ENCODE peak calls at places on chromosome 2, in ten cellular contexts. One of them, this sample, is unnamed.

GRCh38 chr2:235727186-235727585 is 233.3 kb downstream of the AGAP1 start:
- DNase-seq in prostate gland: no peak
- DNase-seq in GM12865: no peak
- DNase-seq in right lobe of liver: no peak
- DNase-seq in brain microvascular endothelial cell: no peak
- DNase-seq in epithelial cell of esophagus: peak; percentile 27
- DNase-seq in left ventricle myocardium inferior: no peak
- DNase-seq in cardiac fibroblast: no peak
- DNase-seq in astrocyte: no peak
- DNase-seq in left lung: no peak
- DNase-seq in this sample: no peak

GRCh38 chr2:134934641-134935040 is 16.0 kb downstream of the CCNT2 start:
- DNase-seq in GM12865: no peak
- DNase-seq in cardiac fibroblast: peak; percentile 51
- DNase-seq in epithelial cell of esophagus: peak; percentile 14
- DNase-seq in right lobe of liver: no peak
- DNase-seq in prostate gland: no peak
- DNase-seq in left ventricle myocardium inferior: no peak
- DNase-seq in left lung: no peak
- DNase-seq in astrocyte: no peak
- DNase-seq in brain microvascular endothelial cell: no peak
- DNase-seq in this sample: no peak

GRCh38 chr2:27442282-27442980 is at the start of gene KRTCAP3:
- DNase-seq in epithelial cell of esophagus: peak; percentile 83
- DNase-seq in left lung: peak; percentile 89
- DNase-seq in prostate gland: peak; percentile 81
- DNase-seq in GM12865: peak; percentile 28
- DNase-seq in brain microvascular endothelial cell: no peak
- DNase-seq in left ventricle myocardium inferior: no peak
- DNase-seq in cardiac fibroblast: no peak
- DNase-seq in astrocyte: no peak
- DNase-seq in right lobe of liver: peak; percentile 66
- DNase-seq in this sample: no peak

GRCh38 chr2:173210270-173211196 is 134.9 kb downstream of the MAP3K20 start:
- DNase-seq in left lung: no peak
- DNase-seq in cardiac fibroblast: peak; percentile 98
- DNase-seq in GM12865: peak; percentile 78
- DNase-seq in brain microvascular endothelial cell: peak; percentile 91
- DNase-seq in right lobe of liver: peak; percentile 72
- DNase-seq in left ventricle myocardium inferior: peak; percentile 30
- DNase-seq in epithelial cell of esophagus: peak; percentile 95
- DNase-seq in prostate gland: peak; percentile 83
- DNase-seq in astrocyte: peak; percentile 90
- DNase-seq in this sample: peak; percentile 69

GRCh38 chr2:171272039-171272438 is 111.3 kb upstream of the TLK1 start:
- DNase-seq in astrocyte: peak; percentile 95
- DNase-seq in right lobe of liver: no peak
- DNase-seq in brain microvascular endothelial cell: peak; percentile 84
- DNase-seq in prostate gland: peak; percentile 77
- DNase-seq in GM12865: no peak
- DNase-seq in epithelial cell of esophagus: peak; percentile 98
- DNase-seq in left ventricle myocardium inferior: no peak
- DNase-seq in cardiac fibroblast: peak; percentile 90
- DNase-seq in left lung: no peak
- DNase-seq in this sample: no peak

GRCh38 chr2:230700447-230700846 is 12.2 kb upstream of the CAB39 start:
- DNase-seq in GM12865: no peak
- DNase-seq in astrocyte: no peak
- DNase-seq in brain microvascular endothelial cell: no peak
- DNase-seq in right lobe of liver: peak; percentile 20
- DNase-seq in epithelial cell of esophagus: peak; percentile 55
- DNase-seq in left lung: no peak
- DNase-seq in prostate gland: no peak
- DNase-seq in left ventricle myocardium inferior: no peak
- DNase-seq in cardiac fibroblast: peak; percentile 50
- DNase-seq in this sample: no peak

GRCh38 chr2:190964170-190964795 is 49.7 kb downstream of the STAT1 start:
- DNase-seq in cardiac fibroblast: no peak
- DNase-seq in epithelial cell of esophagus: no peak
- DNase-seq in right lobe of liver: no peak
- DNase-seq in left lung: no peak
- DNase-seq in prostate gland: no peak
- DNase-seq in astrocyte: no peak
- DNase-seq in brain microvascular endothelial cell: no peak
- DNase-seq in left ventricle myocardium inferior: no peak
- DNase-seq in GM12865: peak; percentile 43
- DNase-seq in this sample: no peak

GRCh38 chr2:192390401-192390800 is 195.7 kb upstream of the TMEFF2 start:
- DNase-seq in prostate gland: no peak
- DNase-seq in epithelial cell of esophagus: peak; percentile 53
- DNase-seq in GM12865: no peak
- DNase-seq in brain microvascular endothelial cell: no peak
- DNase-seq in left ventricle myocardium inferior: no peak
- DNase-seq in right lobe of liver: no peak
- DNase-seq in astrocyte: no peak
- DNase-seq in left lung: no peak
- DNase-seq in cardiac fibroblast: no peak
- DNase-seq in this sample: no peak

GRCh38 chr2:157601807-157602206 is 26.9 kb downstream of the ACVR1C start:
- DNase-seq in epithelial cell of esophagus: no peak
- DNase-seq in left ventricle myocardium inferior: no peak
- DNase-seq in astrocyte: no peak
- DNase-seq in GM12865: no peak
- DNase-seq in brain microvascular endothelial cell: no peak
- DNase-seq in right lobe of liver: no peak
- DNase-seq in prostate gland: no peak
- DNase-seq in cardiac fibroblast: no peak
- DNase-seq in left lung: no peak
- DNase-seq in this sample: no peak

GRCh38 chr2:157592374-157592773 is 36.3 kb downstream of the ACVR1C start:
- DNase-seq in prostate gland: no peak
- DNase-seq in cardiac fibroblast: no peak
- DNase-seq in left lung: no peak
- DNase-seq in left ventricle myocardium inferior: no peak
- DNase-seq in astrocyte: no peak
- DNase-seq in right lobe of liver: no peak
- DNase-seq in brain microvascular endothelial cell: no peak
- DNase-seq in GM12865: no peak
- DNase-seq in epithelial cell of esophagus: no peak
- DNase-seq in this sample: no peak

GRCh38 chr2:157592983-157593382 is 35.7 kb downstream of the ACVR1C start:
- DNase-seq in astrocyte: no peak
- DNase-seq in left lung: no peak
- DNase-seq in right lobe of liver: no peak
- DNase-seq in cardiac fibroblast: peak; percentile 52
- DNase-seq in epithelial cell of esophagus: peak; percentile 23
- DNase-seq in prostate gland: no peak
- DNase-seq in GM12865: peak; percentile 11
- DNase-seq in left ventricle myocardium inferior: no peak
- DNase-seq in brain microvascular endothelial cell: peak; percentile 12
- DNase-seq in this sample: no peak

GRCh38 chr2:157593411-157593810 is 35.3 kb downstream of the ACVR1C start:
- DNase-seq in cardiac fibroblast: no peak
- DNase-seq in brain microvascular endothelial cell: no peak
- DNase-seq in astrocyte: no peak
- DNase-seq in epithelial cell of esophagus: no peak
- DNase-seq in left lung: no peak
- DNase-seq in left ventricle myocardium inferior: no peak
- DNase-seq in GM12865: no peak
- DNase-seq in prostate gland: no peak
- DNase-seq in right lobe of liver: no peak
- DNase-seq in this sample: no peak

GRCh38 chr2:157596992-157597681 is 31.5 kb downstream of the ACVR1C start:
- DNase-seq in right lobe of liver: peak; percentile 55
- DNase-seq in astrocyte: peak; percentile 1
- DNase-seq in prostate gland: no peak
- DNase-seq in brain microvascular endothelial cell: peak; percentile 14
- DNase-seq in epithelial cell of esophagus: peak; percentile 32
- DNase-seq in cardiac fibroblast: peak; percentile 30
- DNase-seq in left ventricle myocardium inferior: peak; percentile 19
- DNase-seq in GM12865: peak; percentile 52
- DNase-seq in left lung: peak; percentile 80
- DNase-seq in this sample: peak; percentile 71
- TF ChIP-seq CTCF in right lobe of liver: peak; percentile 53
- TF ChIP-seq CTCF in astrocyte: peak; percentile 15
- TF ChIP-seq CTCF in prostate gland: no peak
- TF ChIP-seq CTCF in brain microvascular endothelial cell: peak; percentile 80
- TF ChIP-seq CTCF in epithelial cell of esophagus: peak; percentile 67
- TF ChIP-seq CTCF in cardiac fibroblast: peak; percentile 75
- TF ChIP-seq CTCF in left ventricle myocardium inferior: peak; percentile 61
- TF ChIP-seq CTCF in GM12865: peak; percentile 56
- TF ChIP-seq CTCF in left lung: peak; percentile 29
- TF ChIP-seq CTCF in this sample: peak; percentile 71

GRCh38 chr2:240578110-240578450 is 8.5 kb upstream of the CAPN10 start:
- DNase-seq in brain microvascular endothelial cell: no peak
- DNase-seq in GM12865: no peak
- DNase-seq in left ventricle myocardium inferior: peak; percentile 21
- DNase-seq in left lung: no peak
- DNase-seq in prostate gland: no peak
- DNase-seq in epithelial cell of esophagus: no peak
- DNase-seq in cardiac fibroblast: no peak
- DNase-seq in astrocyte: no peak
- DNase-seq in right lobe of liver: no peak
- DNase-seq in this sample: no peak

GRCh38 chr2:240578488-240578887 is 8.0 kb upstream of the CAPN10 start:
- DNase-seq in astrocyte: no peak
- DNase-seq in prostate gland: no peak
- DNase-seq in cardiac fibroblast: no peak
- DNase-seq in left ventricle myocardium inferior: no peak
- DNase-seq in brain microvascular endothelial cell: no peak
- DNase-seq in right lobe of liver: no peak
- DNase-seq in GM12865: no peak
- DNase-seq in epithelial cell of esophagus: no peak
- DNase-seq in left lung: no peak
- DNase-seq in this sample: no peak

GRCh38 chr2:240579071-240579762 is 7.3 kb upstream of the CAPN10 start:
- DNase-seq in astrocyte: no peak
- DNase-seq in brain microvascular endothelial cell: no peak
- DNase-seq in left lung: peak; percentile 66
- DNase-seq in cardiac fibroblast: no peak
- DNase-seq in left ventricle myocardium inferior: no peak
- DNase-seq in prostate gland: no peak
- DNase-seq in right lobe of liver: no peak
- DNase-seq in epithelial cell of esophagus: no peak
- DNase-seq in GM12865: no peak
- DNase-seq in this sample: no peak

GRCh38 chr2:240581811-240582210 is 4.7 kb upstream of the CAPN10 start:
- DNase-seq in GM12865: no peak
- DNase-seq in left ventricle myocardium inferior: no peak
- DNase-seq in right lobe of liver: no peak
- DNase-seq in left lung: no peak
- DNase-seq in brain microvascular endothelial cell: no peak
- DNase-seq in astrocyte: no peak
- DNase-seq in cardiac fibroblast: no peak
- DNase-seq in prostate gland: no peak
- DNase-seq in epithelial cell of esophagus: peak; percentile 35
- DNase-seq in this sample: no peak

DNA sequence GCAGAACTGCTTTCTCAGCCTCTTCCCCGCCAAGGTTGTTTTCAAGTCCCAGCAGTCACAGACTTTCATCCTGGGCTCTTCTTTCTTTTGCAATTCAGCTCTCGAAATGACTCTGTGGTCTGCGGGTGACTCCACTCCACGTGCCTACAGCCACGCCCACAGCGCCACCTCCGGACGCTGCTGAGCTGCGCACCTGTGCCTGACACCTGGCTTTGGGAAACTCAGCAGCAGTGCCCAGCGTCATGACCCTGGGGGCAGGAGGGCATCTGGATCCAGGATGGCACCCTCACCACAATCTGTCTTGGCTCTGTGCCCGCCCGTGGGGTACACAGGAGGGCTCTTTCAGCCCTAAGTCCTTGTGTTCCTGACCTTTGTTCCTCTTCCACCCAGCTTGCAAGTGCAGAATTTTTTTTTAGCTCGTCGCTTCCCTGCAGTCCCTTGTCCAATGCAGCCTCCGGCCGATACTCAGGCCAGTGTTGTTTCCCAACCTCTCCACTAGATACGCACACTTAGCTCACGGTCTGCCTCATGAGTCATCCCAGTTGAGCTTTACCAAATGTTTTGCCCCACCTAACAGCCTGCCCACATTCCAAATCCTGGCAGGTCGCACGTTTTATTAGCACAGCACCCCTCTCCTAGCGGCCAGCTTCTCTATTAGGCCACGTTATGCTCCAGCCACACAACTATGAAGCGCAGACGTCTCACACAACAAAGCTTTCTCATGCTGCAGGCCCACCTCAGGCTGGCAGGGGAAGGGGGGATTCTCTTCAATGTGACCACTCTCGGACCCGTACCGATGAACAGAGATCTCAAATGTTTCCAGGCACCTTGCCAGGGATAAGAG is 6.5 kb upstream of the CAPN10 start:
- DNase-seq in epithelial cell of esophagus: peak; percentile 93
- DNase-seq in astrocyte: peak; percentile 77
- DNase-seq in left lung: peak; percentile 90
- DNase-seq in right lobe of liver: peak; percentile 91
- DNase-seq in brain microvascular endothelial cell: peak; percentile 59
- DNase-seq in prostate gland: no peak
- DNase-seq in left ventricle myocardium inferior: no peak
- DNase-seq in cardiac fibroblast: peak; percentile 94
- DNase-seq in GM12865: peak; percentile 92
- DNase-seq in this sample: peak; percentile 83
- TF ChIP-seq CTCF in epithelial cell of esophagus: peak; percentile 56
- TF ChIP-seq CTCF in astrocyte: no peak
- TF ChIP-seq CTCF in left lung: peak; percentile 26
- TF ChIP-seq CTCF in right lobe of liver: peak; percentile 40
- TF ChIP-seq CTCF in brain microvascular endothelial cell: peak; percentile 17
- TF ChIP-seq CTCF in prostate gland: no peak
- TF ChIP-seq CTCF in left ventricle myocardium inferior: no peak
- TF ChIP-seq CTCF in cardiac fibroblast: no peak
- TF ChIP-seq CTCF in GM12865: peak; percentile 70
- TF ChIP-seq CTCF in this sample: peak; percentile 62

GRCh38 chr2:182763311-182763912 is 47.4 kb downstream of the DNAJC10 start:
- DNase-seq in left ventricle myocardium inferior: no peak
- DNase-seq in astrocyte: peak; percentile 51
- DNase-seq in epithelial cell of esophagus: peak; percentile 58
- DNase-seq in right lobe of liver: no peak
- DNase-seq in brain microvascular endothelial cell: peak; percentile 55
- DNase-seq in cardiac fibroblast: peak; percentile 65
- DNase-seq in prostate gland: peak; percentile 20
- DNase-seq in GM12865: peak; percentile 48
- DNase-seq in left lung: no peak
- DNase-seq in this sample: peak; percentile 2
- TF ChIP-seq CTCF in left ventricle myocardium inferior: peak; percentile 71
- TF ChIP-seq CTCF in astrocyte: peak; percentile 70
- TF ChIP-seq CTCF in epithelial cell of esophagus: peak; percentile 75
- TF ChIP-seq CTCF in right lobe of liver: peak; percentile 55
- TF ChIP-seq CTCF in brain microvascular endothelial cell: peak; percentile 72
- TF ChIP-seq CTCF in cardiac fibroblast: peak; percentile 62
- TF ChIP-seq CTCF in prostate gland: no peak
- TF ChIP-seq CTCF in GM12865: peak; percentile 42
- TF ChIP-seq CTCF in left lung: peak; percentile 24
- TF ChIP-seq CTCF in this sample: peak; percentile 15

DNA sequence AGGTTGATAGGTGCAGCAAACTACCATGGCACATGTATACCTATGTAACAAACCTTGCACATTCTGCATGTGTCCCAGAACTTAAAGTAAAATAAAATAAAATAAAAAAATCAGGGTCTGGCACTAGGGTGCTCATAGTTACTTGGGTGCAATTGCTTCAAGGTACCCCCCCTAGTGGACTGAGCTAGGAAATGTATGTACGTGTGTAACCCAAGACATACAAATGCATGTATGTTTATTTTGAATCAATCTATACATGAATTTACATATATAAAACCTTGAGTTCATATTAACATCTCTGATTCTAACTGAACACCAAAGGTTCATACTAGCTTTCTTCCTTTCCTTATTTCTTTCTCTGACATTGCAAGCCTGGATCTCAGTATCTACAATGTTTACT is 51.5 kb downstream of the USP37 start:
- DNase-seq in epithelial cell of esophagus: peak; percentile 46
- DNase-seq in astrocyte: no peak
- DNase-seq in left lung: no peak
- DNase-seq in right lobe of liver: no peak
- DNase-seq in brain microvascular endothelial cell: peak; percentile 2
- DNase-seq in left ventricle myocardium inferior: no peak
- DNase-seq in GM12865: peak; percentile 54
- DNase-seq in cardiac fibroblast: peak; percentile 40
- DNase-seq in prostate gland: no peak
- DNase-seq in this sample: peak; percentile 20
- TF ChIP-seq CTCF in epithelial cell of esophagus: peak; percentile 39
- TF ChIP-seq CTCF in astrocyte: peak; percentile 31
- TF ChIP-seq CTCF in left lung: peak; percentile 31
- TF ChIP-seq CTCF in right lobe of liver: peak; percentile 26
- TF ChIP-seq CTCF in brain microvascular endothelial cell: peak; percentile 54
- TF ChIP-seq CTCF in left ventricle myocardium inferior: peak; percentile 46
- TF ChIP-seq CTCF in GM12865: peak; percentile 30
- TF ChIP-seq CTCF in cardiac fibroblast: peak; percentile 45
- TF ChIP-seq CTCF in prostate gland: no peak
- TF ChIP-seq CTCF in this sample: peak; percentile 56

This sample was measured in activated CD8-positive, alpha-beta T cell treated with anti-CD3 and anti-CD28 coated beads for 36 hours.